ENCODE peak calls at places on chromosomes 6 and 20, in four cellular contexts. X is NCI-H460; O is NCI-H2029 treated with DMSO at 0.1 percent for 48 hours; F is effector CD4-positive, alpha-beta T cell. D is an unnamed sample.

GRCh38 chr6:28941681-28942448 is 18.1 kb upstream of the TRIM27 start:
- DNase-seq in F (no peak), X (no peak), O (no peak), D (no peak)

GRCh38 chr6:135537782-135538301 is 40.3 kb upstream of the AHI1 start:
- DNase-seq in F (no peak), O (no peak), X (peak; percentile 46), D (no peak)

GRCh38 chr6:4382362-4382853 is 247.0 kb upstream of the ECI2 start:
- DNase-seq in X (no peak), O (no peak), F (no peak), D (no peak)

GRCh38 chr6:47057830-47058540 is 15.9 kb upstream of the ADGRF1 start:
- DNase-seq in X (no peak), F (no peak), O (peak; percentile 52), D (no peak)

GRCh38 chr6:1771324-1771723 is 161.6 kb downstream of the FOXC1 start:
- DNase-seq in F (no peak), X (no peak), O (peak; percentile 96), D (no peak)

GRCh38 chr6:87879144-87879861 is 168.3 kb upstream of the SPACA1 start:
- DNase-seq in O (no peak), X (no peak), F (no peak), D (no peak)

GRCh38 chr6:169723200-169723909 is 945 bp downstream of the PHF10 start:
- DNase-seq in X (peak; percentile 6), F (peak; percentile 51), O (no peak), D (peak; percentile 81)

GRCh38 chr6:75666590-75666989 is 64.9 kb downstream of the SENP6 start:
- DNase-seq in F (no peak), X (no peak), O (no peak), D (no peak)

GRCh38 chr20:39433461-39433860 is 471.3 kb downstream of the DHX35 start:
- DNase-seq in F (no peak), O (no peak), X (no peak), D (no peak)

GRCh38 chr6:55895972-55896371 is 20.6 kb upstream of the BMP5 start:
- DNase-seq in O (no peak), F (no peak), X (no peak), D (no peak)

GRCh38 chr6:2187826-2188225 is 57.6 kb downstream of the GMDS start:
- DNase-seq in F (no peak), X (no peak), O (no peak), D (no peak)

GRCh38 chr20:49825521-49826033 is 12.9 kb downstream of the SLC9A8 start:
- DNase-seq in X (no peak), F (no peak), O (peak; percentile 90), D (no peak)

GRCh38 chr6:158439255-158439654 is 120.6 kb upstream of the TMEM181 start:
- DNase-seq in X (no peak), O (no peak), F (no peak), D (no peak)

GRCh38 chr6:36838896-36839818 is at the start of gene CPNE5:
- DNase-seq in F (no peak), X (no peak), O (no peak), D (no peak)

GRCh38 chr6:161327360-161327953 is 53.6 kb upstream of the AGPAT4 start:
- DNase-seq in O (no peak), F (no peak), X (no peak), D (no peak)

GRCh38 chr6:14924126-14925024 is 321.5 kb upstream of the JARID2 start:
- DNase-seq in O (peak; percentile 85), F (no peak), X (no peak), D (no peak)

GRCh38 chr20:19435820-19436219 is 223.4 kb downstream of the SLC24A3 start:
- DNase-seq in O (no peak), F (no peak), X (no peak), D (no peak)

GRCh38 chr20:60046011-60046413 is 87.8 kb downstream of the CDH26 start:
- DNase-seq in X (no peak), O (no peak), F (no peak), D (no peak)

GRCh38 chr6:46288863-46289262 is 118.1 kb upstream of the ENPP5 start:
- DNase-seq in F (no peak), X (no peak), O (no peak), D (no peak)

GRCh38 chr6:14743465-14744211 is 502.2 kb upstream of the JARID2 start:
- DNase-seq in X (peak; percentile 90), F (no peak), O (no peak), D (no peak)

GRCh38 chr6:131061771-131062160 is 1.3 kb downstream of the EPB41L2 start:
- DNase-seq in X (no peak), O (no peak), F (no peak), D (no peak)

GRCh38 chr6:89952696-89953095 is 58.4 kb downstream of the GJA10 start:
- DNase-seq in O (no peak), F (peak; percentile 60), X (no peak), D (peak; percentile 82)

GRCh38 chr6:133062077-133062476 is 179.1 kb upstream of the EYA4 start:
- DNase-seq in X (no peak), F (no peak), O (no peak), D (no peak)

GRCh38 chr6:97697450-97697849 is 414.4 kb upstream of the MMS22L start:
- DNase-seq in X (no peak), F (no peak), O (no peak), D (no peak)

GRCh38 chr6:7991992-7992815 is 72.0 kb downstream of the BLOC1S5 start:
- DNase-seq in X (peak; percentile 21), F (no peak), O (peak; percentile 30), D (no peak)

GRCh38 chr6:26175428-26176181 is 88.4 kb downstream of the HFE start:
- DNase-seq in X (no peak), F (no peak), O (peak; percentile 60), D (peak; percentile 10)

GRCh38 chr20:44422083-44422482 is 53.6 kb upstream of the TTPAL start:
- DNase-seq in X (no peak), O (no peak), F (no peak), D (no peak)

D was measured in stimulated activated naive CD4-positive, alpha-beta T cell.